ENCODE peak calls at places on chromosomes 12 and 14, in five cellular contexts. D is stromal cell of bone marrow, S is psoas muscle, T is A172, E is AG04450. A is an unnamed sample.

GRCh38 chr12:57735198-57735855 is 3.2 kb downstream of the AGAP2 start:
- DNase-seq in S (no peak), D (no peak), T (no peak), E (no peak), A (no peak)

GRCh38 chr12:107435520-107435919 is 250.1 kb upstream of the PWP1 start:
- DNase-seq in E (no peak), S (no peak), T (no peak), D (no peak), A (no peak)

GRCh38 chr14:100490252-100490651 is 97.0 kb downstream of the BEGAIN start:
- DNase-seq in S (no peak), D (no peak), E (no peak), T (no peak), A (no peak)

GRCh38 chr12:6736754-6737153 is 12.9 kb downstream of the COPS7A start:
- DNase-seq in E (no peak), D (no peak), T (no peak), S (no peak), A (no peak)

GRCh38 chr14:103023881-103024473 is 33.4 kb downstream of the CDC42BPB start:
- DNase-seq in D (no peak), S (no peak), T (peak; percentile 55), E (peak; percentile 13), A (peak; percentile 20)

GRCh38 chr12:3310271-3311026 is 180.6 kb upstream of the PRMT8 start:
- DNase-seq in S (no peak), T (no peak), E (no peak), D (no peak), A (no peak)

GRCh38 chr12:117361312-117361670 is at the start of gene NOS1:
- DNase-seq in E (no peak), S (peak; percentile 37), T (no peak), D (no peak), A (no peak)

GRCh38 chr14:91138511-91139359 is 24.9 kb downstream of the DGLUCY start:
- DNase-seq in S (no peak), D (no peak), E (no peak), T (peak; percentile 23), A (no peak)

GRCh38 chr12:111438501-111438900 is 32.8 kb downstream of the SH2B3 start:
- DNase-seq in T (peak; percentile 78), E (no peak), S (no peak), D (no peak), A (peak; percentile 88)

GRCh38 chr14:68447581-68448281 is 345.1 kb downstream of the ZFP36L1 start:
- DNase-seq in D (no peak), S (no peak), E (no peak), T (no peak), A (no peak)